ENCODE peak calls at places on chromosomes 13 and 19, in five cellular contexts. L is HCT116, E is WTC11, G is A549, H is K562. Q is an unnamed sample.

GRCh38 chr19:5046339-5047039 is 77.6 kb downstream of the KDM4B start:
- DNase-seq in L (no peak), E (no peak), G (peak), H (no peak), Q (peak)

GRCh38 chr13:109778102-109778542 is 8.3 kb downstream of the IRS2 start:
- DNase-seq in L (no peak), E (no peak), G (no peak), H (no peak), Q (peak)

GRCh38 chr19:19115954-19116353 is 22.3 kb downstream of the TMEM161A start:
- DNase-seq in L (no peak), E (peak), G (no peak), H (peak), Q (peak)

GRCh38 chr19:50051964-50052363 is 26.2 kb downstream of the ZNF473 start:
- DNase-seq in L (no peak), E (no peak), G (no peak), H (no peak), Q (no peak)

GRCh38 chr13:40974460-40975407 is 44.4 kb downstream of the ELF1 start:
- DNase-seq in L (peak), E (no peak), G (peak), H (peak), Q (peak)

GRCh38 chr19:11538232-11539036 is at the start of gene CNN1:
- DNase-seq in L (no peak), E (peak), G (no peak), H (peak), Q (peak)

GRCh38 chr13:38577048-38577447 is 109.8 kb upstream of the FREM2 start:
- DNase-seq in L (no peak), E (no peak), G (no peak), H (no peak), Q (no peak)

GRCh38 chr13:67094952-67095351 is 135.2 kb downstream of the PCDH9 start:
- DNase-seq in L (no peak), E (no peak), G (no peak), H (no peak), Q (no peak)

GRCh38 chr13:44191504-44192171 is 182.0 kb upstream of the SERP2 start:
- DNase-seq in L (peak), E (peak), G (no peak), H (peak), Q (peak)

DNA sequence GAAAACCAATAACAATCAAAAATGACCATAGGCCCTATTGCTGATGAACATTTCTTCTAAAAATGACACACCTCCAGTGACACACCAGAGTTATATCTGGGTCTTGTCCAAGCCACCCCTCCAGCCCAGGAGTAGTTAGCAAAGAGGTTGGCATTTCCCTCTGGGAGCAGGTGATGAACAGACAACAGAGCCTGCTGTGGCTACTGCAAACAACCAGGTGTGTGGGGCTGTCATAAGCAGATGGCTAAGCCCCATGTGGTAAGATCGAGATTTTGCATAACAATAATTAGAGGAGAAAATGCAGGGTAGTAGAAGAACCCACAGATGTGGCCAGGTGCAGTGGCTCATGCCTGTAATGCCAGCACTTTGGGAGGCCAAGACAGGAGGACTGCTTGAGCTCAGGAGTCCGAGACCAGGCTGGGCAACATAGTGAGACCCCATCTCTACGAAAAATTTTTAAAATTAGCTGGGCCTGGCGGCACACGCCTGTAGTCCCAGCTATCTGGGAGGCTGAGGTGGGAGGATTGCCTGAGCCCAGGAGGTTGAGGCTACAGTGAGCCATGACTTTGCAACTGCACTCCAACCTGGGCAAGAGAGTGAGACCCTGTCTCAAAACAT is 5.0 kb downstream of the XRCC1 start:
- DNase-seq in L (no peak), E (no peak), G (no peak), H (no peak), Q (no peak)
- TF ChIP-seq MAX in L (no peak), E (no peak), G (no peak), H (no peak), Q (no peak)

GRCh38 chr19:13833330-13834265 is 38.4 kb downstream of the ZSWIM4 start:
- DNase-seq in L (no peak), E (peak), G (peak), H (peak), Q (peak)

GRCh38 chr19:13832096-13832495 is 36.9 kb downstream of the ZSWIM4 start:
- DNase-seq in L (no peak), E (no peak), G (no peak), H (peak), Q (no peak)

GRCh38 chr19:13834308-13834790 is 39.1 kb downstream of the ZSWIM4 start:
- DNase-seq in L (no peak), E (no peak), G (peak), H (no peak), Q (no peak)

GRCh38 chr19:13830761-13831481 is 35.7 kb downstream of the ZSWIM4 start:
- DNase-seq in L (no peak), E (no peak), G (no peak), H (no peak), Q (peak)

DNA sequence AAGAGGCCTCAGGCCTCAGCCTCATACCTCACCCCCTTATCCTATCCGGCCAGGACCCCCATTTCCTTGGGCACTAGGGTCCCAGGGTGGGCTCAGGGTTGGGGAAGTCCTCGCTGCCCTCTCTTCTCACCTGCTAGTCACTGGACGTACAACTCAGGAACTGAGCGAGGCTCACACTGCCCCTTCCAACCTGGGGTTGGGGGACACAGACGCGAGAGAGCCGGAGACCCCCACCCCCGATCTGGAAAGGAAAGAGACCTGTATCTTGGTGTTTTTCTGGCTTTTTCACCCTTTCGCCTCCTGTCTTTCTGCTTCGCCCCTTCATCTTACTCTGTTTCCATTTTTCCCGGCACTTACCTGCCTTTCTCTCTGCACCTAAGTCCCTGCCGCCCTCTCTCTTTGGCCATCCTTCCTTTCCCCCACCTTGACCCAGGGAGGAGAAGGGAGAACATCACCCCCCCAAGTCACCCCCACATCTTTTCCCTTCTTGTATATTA is 36.4 kb downstream of the ZSWIM4 start:
- DNase-seq in L (no peak), E (no peak), G (no peak), H (no peak), Q (no peak)
- TF ChIP-seq MAX in L (no peak), E (no peak), G (no peak), H (no peak), Q (no peak)

DNA sequence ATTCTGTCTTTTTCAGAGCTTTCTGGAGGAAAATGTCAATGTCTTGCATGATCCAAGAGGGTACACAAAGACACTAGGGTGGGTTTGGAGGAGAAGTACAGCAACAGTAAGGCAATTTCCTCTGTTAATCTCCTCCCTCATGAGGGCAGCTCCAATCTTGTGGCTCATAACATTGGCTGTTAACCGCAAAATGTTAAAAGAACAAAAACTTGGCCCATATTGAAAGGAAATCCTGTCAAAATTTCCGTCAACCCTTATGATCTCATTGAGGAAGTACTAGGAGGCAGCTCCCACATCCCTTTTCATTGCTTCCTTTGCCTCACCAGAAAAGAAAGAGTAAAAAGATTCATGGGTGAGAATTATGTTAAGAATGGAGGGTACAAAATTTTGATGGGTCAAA is 11.6 kb downstream of the OXGR1 start:
- DNase-seq in L (no peak), E (no peak), G (no peak), H (no peak), Q (peak)
- TF ChIP-seq MAX in L (no peak), E (no peak), G (no peak), H (no peak), Q (no peak)

GRCh38 chr13:63190219-63190618 is 1774.6 kb upstream of the PCDH20 start:
- DNase-seq in L (no peak), E (no peak), G (no peak), H (no peak), Q (no peak)

GRCh38 chr13:63189712-63190111 is 1774.1 kb upstream of the PCDH20 start:
- DNase-seq in L (no peak), E (no peak), G (no peak), H (no peak), Q (no peak)

DNA sequence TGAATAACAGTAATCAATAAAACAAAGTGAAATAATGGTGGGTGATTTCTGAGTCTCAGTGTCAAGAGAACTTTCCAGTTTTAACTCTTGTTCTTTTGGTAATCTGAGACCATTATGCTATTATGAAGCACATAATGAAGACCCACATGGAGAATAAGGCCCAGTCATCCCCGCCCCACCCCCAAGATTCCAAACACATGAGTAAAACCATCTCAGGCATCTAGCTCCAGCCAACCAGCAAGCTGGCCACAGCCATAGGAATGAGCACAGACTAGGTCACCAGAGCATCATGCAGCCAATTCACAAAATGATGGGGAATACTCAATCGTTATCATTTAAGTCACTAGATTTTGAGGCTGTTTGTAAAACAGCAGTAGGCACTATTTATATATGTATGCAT is 1769.0 kb upstream of the PCDH20 start:
- DNase-seq in L (peak), E (peak), G (peak), H (no peak), Q (no peak)
- TF ChIP-seq MAX in L (no peak), E (no peak), G (no peak), H (no peak), Q (no peak)

DNA sequence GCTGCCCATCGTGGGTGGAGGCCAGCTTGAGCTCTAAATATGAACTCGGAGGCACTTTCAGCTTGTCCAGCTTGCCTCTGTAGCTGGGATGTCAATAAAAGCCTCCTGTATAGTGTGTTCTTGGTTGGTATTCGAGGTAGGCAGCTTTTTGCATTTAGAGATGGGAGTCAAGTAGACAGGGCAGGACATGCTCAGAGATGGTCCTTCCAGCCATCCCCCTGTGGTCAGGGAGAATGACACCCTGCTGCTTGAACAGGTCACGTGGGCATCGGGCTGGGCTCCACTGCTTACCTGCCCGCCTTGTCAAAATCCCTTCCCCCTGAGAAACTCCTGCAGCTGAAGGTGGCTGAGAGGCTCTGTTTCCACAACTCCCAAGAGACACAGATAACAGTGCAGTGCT is 302.5 kb downstream of the ZNF536 start:
- DNase-seq in L (no peak), E (no peak), G (no peak), H (no peak), Q (no peak)
- TF ChIP-seq MAX in L (no peak), E (no peak), G (no peak), H (no peak), Q (no peak)

GRCh38 chr13:85419611-85420010 is 379.6 kb downstream of the SLITRK6 start:
- DNase-seq in L (no peak), E (no peak), G (no peak), H (no peak), Q (no peak)
- TF ChIP-seq MAX in L (no peak), E (no peak), G (no peak), H (no peak), Q (no peak)

DNA sequence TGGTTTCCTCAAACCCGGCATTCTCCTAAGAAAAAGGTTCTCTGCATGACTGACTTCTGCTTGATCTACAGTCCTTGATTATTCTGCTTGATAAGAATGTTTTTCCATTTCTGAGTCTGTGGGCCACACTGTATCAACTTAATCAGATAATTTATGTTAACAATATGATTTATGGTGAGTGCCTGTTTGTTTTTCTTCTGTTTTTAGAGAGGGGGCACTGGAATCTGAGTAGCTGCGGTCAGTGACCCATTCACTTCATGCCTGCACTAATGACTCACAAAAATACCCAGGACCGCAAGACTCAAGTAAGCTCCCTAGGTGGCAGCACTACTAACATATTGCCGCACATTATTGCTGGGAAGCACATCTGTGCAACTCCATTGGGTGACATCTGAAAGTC is 542.3 kb upstream of the ATXN8OS start:
- DNase-seq in L (peak), E (peak), G (peak), H (peak), Q (peak)
- TF ChIP-seq MAX in L (no peak), E (no peak), G (no peak), H (no peak), Q (no peak)

DNA sequence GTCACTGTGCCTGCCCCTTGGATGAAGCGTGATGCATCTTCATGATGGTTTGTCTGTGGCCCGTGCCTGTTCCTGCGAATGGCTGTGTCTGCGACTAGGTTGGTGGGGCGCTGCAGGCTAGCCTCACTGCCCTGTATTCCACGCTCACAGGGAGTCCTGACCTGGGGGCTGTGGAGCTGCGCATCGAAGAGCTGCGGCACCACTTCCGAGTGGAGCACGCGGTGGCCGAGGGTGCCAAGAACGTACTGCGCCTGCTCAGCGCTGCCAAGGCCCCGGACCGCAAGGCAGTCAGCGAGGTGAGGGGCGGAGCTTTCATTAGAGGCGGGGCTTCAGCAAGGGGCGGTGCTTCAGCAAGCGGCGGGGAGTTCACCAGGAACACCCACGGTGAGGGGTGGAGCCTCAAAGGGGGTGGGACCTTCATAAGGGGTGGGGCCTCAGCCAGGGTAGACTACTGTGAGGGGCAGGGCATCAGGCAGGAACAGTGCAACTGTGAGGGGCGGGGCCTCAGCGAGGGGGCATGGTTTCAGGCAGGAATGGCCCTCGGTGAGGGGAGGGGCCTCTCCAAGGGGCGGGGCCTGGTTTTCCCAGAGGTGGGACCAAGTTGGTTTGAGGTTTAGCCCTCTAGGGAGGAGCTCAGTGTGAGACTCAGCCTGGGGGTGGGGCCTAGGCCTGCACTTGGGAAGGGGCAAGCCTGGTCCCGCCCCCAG is 17.2 kb downstream of the PKN1 start:
- DNase-seq in L (peak), E (peak), G (peak), H (peak), Q (peak)
- TF ChIP-seq MAX in L (no peak), E (no peak), G (no peak), H (peak), Q (no peak)

GRCh38 chr13:94972262-94972661 is 259.9 kb upstream of the SOX21 start:
- DNase-seq in L (no peak), E (no peak), G (no peak), H (no peak), Q (no peak)

GRCh38 chr13:94968040-94968756 is 255.9 kb upstream of the SOX21 start:
- DNase-seq in L (no peak), E (peak), G (peak), H (no peak), Q (no peak)

GRCh38 chr13:94968757-94969086 is 256.4 kb upstream of the SOX21 start:
- DNase-seq in L (no peak), E (no peak), G (peak), H (no peak), Q (no peak)

GRCh38 chr13:94966380-94966779 is 254.0 kb upstream of the SOX21 start:
- DNase-seq in L (no peak), E (no peak), G (no peak), H (no peak), Q (no peak)

DNA sequence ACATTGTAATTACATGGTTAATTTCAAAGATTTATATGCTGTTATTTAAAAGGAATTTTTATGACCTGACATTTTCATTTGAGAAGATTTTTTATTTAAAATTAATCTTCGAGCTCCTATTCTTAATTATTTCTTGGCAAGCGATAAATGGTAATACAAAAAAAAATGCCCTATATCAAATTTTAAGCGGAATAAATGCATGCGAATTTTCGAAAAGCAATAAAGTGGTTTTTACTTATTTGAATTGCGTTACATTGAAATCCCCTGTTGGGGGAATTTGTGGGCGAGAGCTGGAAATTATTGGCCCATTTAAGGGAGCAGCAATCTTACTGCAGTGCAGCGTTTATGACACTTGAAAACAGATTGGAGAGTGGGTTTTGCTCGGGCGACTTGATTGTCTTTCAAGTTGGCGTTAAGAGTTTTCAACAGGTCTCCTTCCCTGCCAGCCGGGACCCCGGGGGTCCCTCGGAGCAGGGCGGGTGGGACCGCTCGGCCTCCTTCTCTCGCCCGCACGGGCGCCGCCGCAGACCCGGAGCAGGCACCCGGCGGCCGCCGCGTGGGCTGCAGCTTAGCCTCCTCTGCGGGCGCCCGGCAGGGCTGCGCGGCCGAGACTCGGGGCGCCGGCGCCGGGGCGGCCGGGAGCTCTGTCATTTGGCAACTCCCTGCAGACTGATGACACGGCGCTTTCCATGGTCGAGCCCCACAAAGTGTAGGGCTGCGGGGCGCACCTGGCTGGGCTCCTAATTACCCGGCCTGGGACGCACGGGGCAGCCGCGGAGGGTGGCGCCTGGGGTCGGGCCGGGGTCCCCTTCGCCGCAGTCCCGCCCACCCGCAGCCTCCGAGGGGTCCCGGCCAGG is 255.1 kb upstream of the SOX21 start:
- DNase-seq in L (no peak), E (peak), G (peak), H (no peak), Q (peak)
- TF ChIP-seq MAX in L (no peak), E (no peak), G (no peak), H (no peak), Q (no peak)